ENCODE peak calls at places on chromosome 18, in eight cellular contexts. N is SK-N-SH; K is fibroblast of lung; U is heart right ventricle; O is GM12878; X is stomach; Q is CD4-positive, alpha-beta memory T cell; Z is neural progenitor cell. M is an unnamed sample.

GRCh38 chr18:76452357-76452756 is 42.7 kb downstream of the ZNF516 start:
- DNase-seq in Z (no peak), U (no peak), Q (no peak), N (no peak), O (no peak), X (no peak), K (peak), M (no peak)

GRCh38 chr18:44654555-44654954 is 26.1 kb upstream of the SETBP1 start:
- DNase-seq in X (no peak), Z (no peak), O (no peak), K (peak), Q (no peak), U (no peak), N (no peak), M (no peak)

GRCh38 chr18:29383311-29384273 is 1206.7 kb upstream of the CDH2 start:
- DNase-seq in N (no peak), X (no peak), Z (no peak), O (peak), Q (no peak), U (no peak), K (peak), M (no peak)

GRCh38 chr18:46422552-46423055 is 234.4 kb downstream of the LOXHD1 start:
- DNase-seq in X (no peak), O (no peak), U (no peak), Q (no peak), Z (no peak), K (peak), N (no peak), M (no peak)

GRCh38 chr18:13703899-13704298 is 22.5 kb downstream of the FAM210A start:
- DNase-seq in Z (peak), K (peak), U (no peak), N (no peak), Q (no peak), O (no peak), X (no peak), M (no peak)

GRCh38 chr18:9474103-9474982 is 970 bp upstream of the RALBP1 start:
- DNase-seq in X (no peak), N (peak), U (peak), K (no peak), O (no peak), Z (peak), Q (no peak), M (peak)

GRCh38 chr18:77151791-77152517 is 19.4 kb upstream of the MBP start:
- DNase-seq in X (no peak), O (no peak), K (no peak), Q (no peak), U (no peak), Z (no peak), N (no peak), M (no peak)

GRCh38 chr18:74795766-74796165 is 198.1 kb downstream of the ZNF407 start:
- DNase-seq in U (no peak), N (no peak), O (no peak), X (no peak), Z (no peak), Q (no peak), K (no peak), M (no peak)

GRCh38 chr18:58967643-58968291 is 103.1 kb downstream of the ZNF532 start:
- DNase-seq in K (peak), Q (no peak), O (no peak), U (no peak), N (no peak), Z (no peak), X (no peak), M (no peak)

GRCh38 chr18:66867653-66868052 is 263.8 kb upstream of the CDH19 start:
- DNase-seq in O (no peak), X (no peak), K (no peak), Z (no peak), Q (no peak), N (no peak), U (no peak), M (no peak)

GRCh38 chr18:25737710-25738251 is 352.6 kb downstream of the SS18 start:
- DNase-seq in O (no peak), N (no peak), X (no peak), K (peak), U (no peak), Z (no peak), Q (no peak), M (peak)

GRCh38 chr18:76679259-76679658 is 143.1 kb upstream of the ZNF236 start:
- DNase-seq in Z (peak), O (no peak), X (no peak), Q (no peak), U (no peak), N (no peak), K (no peak), M (no peak)

GRCh38 chr18:56659111-56659510 is 8.0 kb downstream of the WDR7 start:
- DNase-seq in N (no peak), Z (no peak), U (no peak), Q (no peak), K (no peak), X (no peak), O (no peak), M (no peak)

GRCh38 chr18:56662502-56662901 is 11.3 kb downstream of the WDR7 start:
- DNase-seq in X (no peak), Z (no peak), O (no peak), N (no peak), U (no peak), Q (no peak), K (no peak), M (no peak)

GRCh38 chr18:56661414-56662101 is 10.4 kb downstream of the WDR7 start:
- DNase-seq in O (no peak), U (no peak), K (peak), X (no peak), Q (no peak), N (no peak), Z (no peak), M (no peak)

GRCh38 chr18:56660655-56661054 is 9.5 kb downstream of the WDR7 start:
- DNase-seq in U (no peak), K (no peak), O (no peak), N (no peak), Q (no peak), X (no peak), Z (no peak), M (no peak)

GRCh38 chr18:56662902-56663301 is 11.7 kb downstream of the WDR7 start:
- DNase-seq in X (no peak), O (no peak), U (no peak), Z (no peak), K (no peak), Q (no peak), N (no peak), M (no peak)
- H3K27ac ChIP-seq in X (no peak), O (no peak), U (no peak), Z (no peak), K (no peak), Q (no peak), N (no peak), M (no peak)

DNA sequence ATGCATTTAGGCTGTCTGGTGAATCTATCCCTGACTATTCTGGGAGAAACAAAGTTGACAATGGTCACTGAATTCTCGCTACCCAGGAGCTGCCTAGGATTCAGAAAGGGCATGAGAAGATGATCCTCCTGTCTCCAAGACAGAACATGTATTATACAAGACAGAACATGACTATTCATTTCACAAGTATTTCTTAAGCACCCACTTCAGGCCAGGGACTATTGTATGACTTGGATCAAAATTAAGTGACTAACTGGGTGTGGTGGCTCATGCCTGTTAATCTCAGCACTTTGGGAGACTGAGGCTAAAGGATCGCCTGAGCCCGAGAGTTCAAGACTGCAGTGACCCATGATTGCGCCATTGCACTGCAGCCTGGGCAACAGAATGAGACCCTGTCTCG is 235.8 kb upstream of the RAB12 start:
- DNase-seq in K (no peak), X (no peak), U (no peak), O (no peak), N (no peak), Z (no peak), Q (no peak), M (no peak)
- H3K27ac ChIP-seq in K (no peak), X (no peak), U (no peak), O (no peak), N (no peak), Z (no peak), Q (no peak), M (no peak)

GRCh38 chr18:23861326-23861725 is 153.2 kb upstream of the TTC39C start:
- DNase-seq in X (no peak), O (no peak), Q (no peak), N (no peak), Z (no peak), K (no peak), U (no peak), M (no peak)
- H3K27ac ChIP-seq in X (no peak), O (no peak), Q (no peak), N (no peak), Z (no peak), K (no peak), U (peak), M (peak)

GRCh38 chr18:53797998-53798397 is 426.5 kb downstream of the MBD2 start:
- DNase-seq in Q (no peak), X (no peak), K (no peak), O (no peak), N (no peak), Z (no peak), U (no peak), M (no peak)
- H3K27ac ChIP-seq in Q (no peak), X (no peak), K (no peak), O (no peak), N (no peak), Z (no peak), U (no peak), M (no peak)

GRCh38 chr18:36692909-36693308 is 135.9 kb downstream of the TPGS2 start:
- DNase-seq in N (peak), Q (no peak), O (no peak), K (peak), Z (no peak), U (no peak), X (no peak), M (no peak)
- H3K27ac ChIP-seq in N (peak), Q (no peak), O (no peak), K (peak), Z (no peak), U (no peak), X (peak), M (peak)

GRCh38 chr18:22167091-22167470 is 2.3 kb upstream of the GATA6 start:
- DNase-seq in Q (no peak), K (no peak), O (no peak), U (peak), N (no peak), X (no peak), Z (peak), M (no peak)

GRCh38 chr18:22169889-22170420 is 566 bp downstream of the GATA6 start:
- DNase-seq in Q (no peak), N (peak), K (peak), O (no peak), X (no peak), Z (no peak), U (peak), M (no peak)

GRCh38 chr18:22169011-22169888 is at the start of gene GATA6:
- DNase-seq in X (peak), N (peak), O (no peak), Q (no peak), U (peak), Z (peak), K (peak), M (peak)

GRCh38 chr18:22167471-22168151 is 1.8 kb upstream of the GATA6 start:
- DNase-seq in X (no peak), O (no peak), Q (no peak), U (peak), K (peak), Z (peak), N (peak), M (no peak)

GRCh38 chr18:22168360-22168921 is 948 bp upstream of the GATA6 start:
- DNase-seq in Q (no peak), N (peak), O (no peak), X (peak), Z (peak), K (peak), U (peak), M (no peak)
- H3K27ac ChIP-seq in Q (no peak), N (no peak), O (no peak), X (peak), Z (no peak), K (no peak), U (peak), M (no peak)

GRCh38 chr18:31321719-31322118 is 3.8 kb downstream of the DSG1 start:
- DNase-seq in X (no peak), K (no peak), Q (no peak), N (no peak), O (no peak), U (no peak), Z (no peak), M (no peak)

GRCh38 chr18:31317860-31318259 is at the start of gene DSG1:
- DNase-seq in U (no peak), X (no peak), N (no peak), K (no peak), Q (no peak), Z (no peak), O (no peak), M (no peak)

GRCh38 chr18:31316974-31317373 is 986 bp upstream of the DSG1 start:
- DNase-seq in K (no peak), O (no peak), X (no peak), Z (no peak), N (no peak), U (no peak), Q (no peak), M (no peak)
- H3K27ac ChIP-seq in K (no peak), O (no peak), X (no peak), Z (no peak), N (no peak), U (no peak), Q (no peak), M (no peak)

DNA sequence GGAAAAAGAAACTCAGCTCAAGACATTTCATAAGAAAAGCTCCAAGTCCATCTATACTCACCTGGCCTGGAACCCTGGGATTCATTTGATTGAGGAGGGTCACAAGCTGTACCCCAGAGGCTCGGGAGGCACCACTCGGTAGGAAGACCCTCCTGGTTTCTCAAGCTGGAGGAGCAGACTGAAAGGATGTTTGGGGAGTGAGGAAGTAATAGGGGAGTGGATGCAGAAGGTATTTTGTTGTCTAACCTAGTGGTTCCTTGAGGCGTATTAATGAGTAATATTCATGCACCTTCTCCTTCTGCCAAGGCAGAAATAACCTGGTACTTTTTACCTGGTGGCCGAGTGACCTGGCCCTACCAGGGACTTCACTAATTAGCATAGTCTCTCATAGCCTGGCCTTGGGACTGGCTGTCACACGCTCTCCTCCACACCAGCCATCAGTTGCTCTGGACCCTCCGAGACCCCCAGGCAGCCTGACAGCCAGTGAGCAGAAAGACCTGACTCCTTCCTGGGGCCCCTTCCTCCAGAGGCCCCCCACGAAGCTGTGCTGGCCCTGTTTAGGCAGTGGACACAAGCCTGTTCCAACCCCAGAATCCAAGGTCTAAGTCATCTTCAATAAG is 161.4 kb downstream of the BCL2 start:
- DNase-seq in O (no peak), N (no peak), K (no peak), X (no peak), Q (no peak), U (no peak), Z (no peak), M (no peak)
- H3K27ac ChIP-seq in O (peak), N (no peak), K (no peak), X (peak), Q (peak), U (no peak), Z (no peak), M (peak)